ENCODE peak calls at places on chromosomes 11 and 22, in eight cellular contexts. E is H1, T is stomach, Z is testis, H is tibial nerve, V is heart left ventricle, W is prostate gland, G is suprapubic skin. X is an unnamed sample.

GRCh38 chr22:40407021-40407761 is 36.8 kb downstream of the SGSM3 start:
- DNase-seq in E (no peak), T (no peak), Z (no peak), H (no peak), V (no peak), W (no peak), G (no peak), X (no peak)

GRCh38 chr11:63906585-63906984 is 10.4 kb downstream of the RCOR2 start:
- DNase-seq in E (no peak), T (peak), Z (no peak), H (no peak), V (no peak), W (no peak), G (no peak), X (no peak)

GRCh38 chr11:116651757-116652237 is 121.0 kb downstream of the BUD13 start:
- DNase-seq in E (no peak), T (no peak), Z (no peak), H (no peak), V (no peak), W (no peak), G (no peak), X (no peak)

GRCh38 chr22:30636226-30637077 is 871 bp downstream of the SLC35E4 start:
- DNase-seq in E (no peak), T (peak), Z (no peak), H (no peak), V (no peak), W (peak), G (no peak), X (peak)

GRCh38 chr22:21766933-21767462 is 31.4 kb upstream of the YPEL1 start:
- DNase-seq in E (no peak), T (peak), Z (no peak), H (no peak), V (no peak), W (no peak), G (no peak), X (no peak)

GRCh38 chr11:57727185-57727584 is 14.1 kb upstream of the SELENOH start:
- DNase-seq in E (no peak), T (no peak), Z (no peak), H (no peak), V (no peak), W (no peak), G (no peak), X (no peak)

GRCh38 chr22:40979198-40979597 is 28.0 kb downstream of the RBX1 start:
- DNase-seq in E (no peak), T (no peak), Z (no peak), H (no peak), V (no peak), W (no peak), G (no peak), X (no peak)

GRCh38 chr11:113201055-113201818 is 113.1 kb upstream of the TTC12 start:
- DNase-seq in E (no peak), T (no peak), Z (peak), H (no peak), V (no peak), W (no peak), G (no peak), X (no peak)

GRCh38 chr11:85810521-85810870 is 445 bp downstream of the SYTL2 start:
- DNase-seq in E (no peak), T (no peak), Z (no peak), H (no peak), V (no peak), W (no peak), G (no peak), X (no peak)

GRCh38 chr11:10351768-10352641 is 47.1 kb downstream of the ADM start:
- DNase-seq in E (peak), T (peak), Z (no peak), H (no peak), V (peak), W (no peak), G (no peak), X (peak)

GRCh38 chr11:70014291-70014690 is 63.8 kb upstream of the ANO1 start:
- DNase-seq in E (no peak), T (no peak), Z (no peak), H (no peak), V (no peak), W (no peak), G (no peak), X (no peak)

GRCh38 chr11:44453871-44454270 is 111.6 kb upstream of the CD82 start:
- DNase-seq in E (no peak), T (no peak), Z (no peak), H (no peak), V (no peak), W (no peak), G (no peak), X (no peak)

GRCh38 chr11:5275369-5276110 is 5.8 kb upstream of the HBE1 start:
- DNase-seq in E (no peak), T (no peak), Z (no peak), H (no peak), V (no peak), W (no peak), G (no peak), X (no peak)

GRCh38 chr11:8233691-8234424 is 29.8 kb downstream of the LMO1 start:
- DNase-seq in E (no peak), T (no peak), Z (no peak), H (no peak), V (no peak), W (no peak), G (no peak), X (no peak)

GRCh38 chr22:44972363-44973083 is 37.3 kb downstream of the PHF21B start:
- DNase-seq in E (no peak), T (no peak), Z (no peak), H (no peak), V (no peak), W (peak), G (no peak), X (no peak)

DNA sequence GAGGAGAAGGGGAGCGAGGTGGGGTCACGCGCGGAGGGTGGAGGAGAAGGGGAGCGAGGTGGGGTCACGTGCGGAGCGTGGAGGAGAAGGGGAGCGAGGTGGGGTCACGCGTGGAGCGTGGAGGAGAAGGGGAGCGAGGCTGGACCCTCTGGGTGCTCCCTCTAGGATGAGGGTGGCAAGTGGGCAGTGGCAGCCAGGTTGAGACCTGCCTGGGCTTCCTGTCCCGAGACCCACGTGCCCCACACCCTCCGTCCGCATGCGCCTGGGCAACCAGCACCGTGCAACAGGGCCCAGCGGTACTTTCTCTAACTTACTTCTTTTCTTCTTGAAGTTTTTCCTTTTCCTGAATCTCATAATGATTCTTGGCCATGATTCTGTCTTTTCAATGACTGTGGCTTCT is 11.1 kb downstream of the MRPL21 start:
- DNase-seq in E (no peak), T (no peak), Z (no peak), H (no peak), V (no peak), W (no peak), G (no peak), X (no peak)
- TF ChIP-seq POLR2A in E (no peak), T (no peak), Z (no peak), H (no peak), V (no peak), W (no peak), G (no peak), X (no peak)

GRCh38 chr11:74949748-74950127 is 672 bp downstream of the SPCS2 start:
- DNase-seq in E (no peak), T (no peak), Z (no peak), H (no peak), V (no peak), W (no peak), G (no peak), X (no peak)

GRCh38 chr11:74951241-74951640 is 2.2 kb downstream of the SPCS2 start:
- DNase-seq in E (no peak), T (no peak), Z (no peak), H (no peak), V (no peak), W (no peak), G (no peak), X (no peak)

GRCh38 chr11:74950374-74950969 is 1.4 kb downstream of the SPCS2 start:
- DNase-seq in E (no peak), T (no peak), Z (no peak), H (no peak), V (no peak), W (no peak), G (no peak), X (no peak)

GRCh38 chr11:74948546-74948897 is 369 bp downstream of the XRRA1 start:
- DNase-seq in E (no peak), T (no peak), Z (no peak), H (no peak), V (no peak), W (no peak), G (no peak), X (no peak)

DNA sequence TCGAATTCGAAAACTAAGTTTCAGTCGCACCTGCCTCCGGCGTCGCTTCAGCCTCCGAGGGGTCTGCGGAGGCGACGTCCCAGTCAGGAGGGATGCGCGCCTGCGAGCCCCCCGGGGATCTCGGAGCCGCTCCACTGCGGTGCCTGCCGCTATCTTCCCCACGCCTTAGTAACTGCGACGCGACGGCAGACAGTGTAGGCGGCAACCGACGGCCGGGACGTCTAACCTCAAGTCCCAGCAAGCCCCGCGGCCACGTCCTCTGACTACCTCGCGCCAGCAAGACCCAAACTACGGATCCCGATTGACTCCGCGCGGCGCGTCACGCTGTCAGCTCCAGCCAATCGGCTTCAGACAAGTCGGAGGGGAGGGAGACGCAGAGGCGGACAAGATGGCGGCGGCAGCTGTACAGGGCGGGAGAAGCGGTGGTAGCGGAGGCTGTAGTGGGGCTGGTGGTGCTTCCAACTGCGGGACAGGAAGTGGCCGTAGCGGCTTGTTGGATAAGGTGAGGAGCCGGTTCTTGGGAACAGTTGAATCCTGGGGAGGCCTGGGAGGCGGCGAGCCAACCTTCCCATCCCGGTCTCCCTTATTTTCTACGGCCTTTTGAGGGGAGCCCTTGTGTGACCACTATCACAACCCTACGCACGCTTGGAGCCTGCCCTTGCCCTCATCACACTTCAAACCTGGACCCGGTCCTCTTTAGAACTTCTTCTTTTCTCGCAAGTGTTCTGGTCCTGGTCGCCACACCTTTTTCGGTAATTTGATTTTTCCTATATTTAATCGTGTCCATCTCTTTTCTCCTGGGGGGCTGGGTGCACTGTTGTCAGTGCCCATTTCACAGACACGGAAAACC is at the start of the genes SPCS2 and XRRA1:
- DNase-seq in E (peak), T (peak), Z (peak), H (peak), V (peak), W (peak), G (peak), X (peak)
- TF ChIP-seq POLR2A in E (peak), T (no peak), Z (no peak), H (peak), V (peak), W (peak), G (peak), X (peak)

GRCh38 chr11:79388201-79388600 is 52.6 kb downstream of the TENM4 start:
- DNase-seq in E (no peak), T (no peak), Z (no peak), H (no peak), V (no peak), W (no peak), G (no peak), X (no peak)
- TF ChIP-seq POLR2A in E (no peak), T (no peak), Z (no peak), H (no peak), V (no peak), W (no peak), G (no peak), X (no peak)

GRCh38 chr11:18106688-18107087 is 806 bp upstream of the SAAL1 start:
- DNase-seq in E (no peak), T (no peak), Z (no peak), H (no peak), V (no peak), W (no peak), G (no peak), X (no peak)
- TF ChIP-seq POLR2A in E (no peak), T (no peak), Z (no peak), H (no peak), V (no peak), W (no peak), G (no peak), X (no peak)

GRCh38 chr11:17351510-17352176 is at the start of gene NCR3LG1:
- DNase-seq in E (no peak), T (peak), Z (peak), H (peak), V (peak), W (peak), G (peak), X (peak)

GRCh38 chr11:17353228-17354021 is 1.8 kb downstream of the NCR3LG1 start:
- DNase-seq in E (no peak), T (peak), Z (peak), H (no peak), V (peak), W (peak), G (peak), X (peak)

GRCh38 chr11:17354070-17354924 is 2.7 kb downstream of the NCR3LG1 start:
- DNase-seq in E (no peak), T (peak), Z (peak), H (peak), V (no peak), W (peak), G (no peak), X (no peak)

GRCh38 chr11:17351171-17351509 is 460 bp upstream of the NCR3LG1 start:
- DNase-seq in E (no peak), T (no peak), Z (no peak), H (no peak), V (no peak), W (no peak), G (no peak), X (no peak)

GRCh38 chr11:17352925-17353227 is 1.3 kb downstream of the NCR3LG1 start:
- DNase-seq in E (no peak), T (peak), Z (peak), H (no peak), V (peak), W (peak), G (no peak), X (peak)
- TF ChIP-seq POLR2A in E (no peak), T (no peak), Z (no peak), H (no peak), V (no peak), W (no peak), G (no peak), X (no peak)

GRCh38 chr11:126355324-126355925 is at the start of gene ST3GAL4:
- DNase-seq in E (peak), T (peak), Z (peak), H (peak), V (peak), W (peak), G (peak), X (peak)
- TF ChIP-seq POLR2A in E (peak), T (no peak), Z (no peak), H (peak), V (no peak), W (no peak), G (no peak), X (peak)

GRCh38 chr22:25645964-25646363 is 81.5 kb downstream of the GRK3 start:
- DNase-seq in E (no peak), T (no peak), Z (no peak), H (no peak), V (no peak), W (no peak), G (no peak), X (no peak)

GRCh38 chr22:25641650-25642049 is 77.2 kb downstream of the GRK3 start:
- DNase-seq in E (no peak), T (no peak), Z (no peak), H (no peak), V (no peak), W (no peak), G (no peak), X (no peak)

GRCh38 chr22:25643232-25644000 is 78.9 kb downstream of the GRK3 start:
- DNase-seq in E (no peak), T (no peak), Z (no peak), H (no peak), V (no peak), W (no peak), G (no peak), X (no peak)

GRCh38 chr22:25644122-25644521 is 79.6 kb downstream of the GRK3 start:
- DNase-seq in E (no peak), T (no peak), Z (no peak), H (no peak), V (no peak), W (no peak), G (no peak), X (no peak)

GRCh38 chr22:25645266-25645665 is 80.8 kb downstream of the GRK3 start:
- DNase-seq in E (no peak), T (no peak), Z (no peak), H (no peak), V (no peak), W (no peak), G (no peak), X (no peak)
- TF ChIP-seq POLR2A in E (no peak), T (no peak), Z (no peak), H (no peak), V (no peak), W (no peak), G (no peak), X (no peak)

DNA sequence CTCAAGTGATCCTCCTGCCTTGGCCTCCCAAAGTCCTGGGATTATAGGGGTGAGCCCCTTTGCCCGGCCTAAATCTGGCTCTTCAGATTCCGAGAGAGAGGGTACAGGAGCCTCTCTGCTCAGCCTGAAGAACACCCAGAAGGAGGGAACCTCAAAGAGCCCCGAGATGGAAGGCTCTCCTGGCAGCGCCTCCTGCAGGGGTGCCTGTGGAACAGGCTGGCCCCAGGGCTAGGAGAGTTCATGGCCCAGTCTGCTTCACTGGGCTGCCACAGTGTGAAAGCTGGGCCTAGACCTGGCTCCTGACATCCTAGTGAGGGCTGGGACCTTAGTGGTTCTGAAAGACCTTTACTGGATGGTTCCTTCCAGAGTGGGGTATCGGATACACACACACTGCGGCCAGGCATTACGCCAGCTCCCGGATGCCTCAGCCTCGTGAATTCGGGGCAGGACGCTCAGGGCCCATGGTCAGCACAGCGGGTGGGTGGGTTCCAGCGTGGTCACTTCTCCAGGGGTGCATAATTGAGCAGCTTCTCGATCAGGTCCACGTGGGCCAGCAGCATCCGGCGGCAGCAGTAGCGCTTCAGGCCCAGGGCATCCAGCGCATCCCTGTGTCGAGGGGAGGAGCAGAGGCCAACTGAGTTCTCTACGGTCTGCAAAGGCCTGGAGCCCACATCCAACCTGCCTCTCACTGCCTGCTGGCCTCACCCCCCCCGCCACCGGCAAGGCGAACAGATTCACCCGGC is 2.3 kb downstream of the POLR2L start:
- DNase-seq in E (no peak), T (no peak), Z (no peak), H (no peak), V (no peak), W (no peak), G (no peak), X (no peak)
- TF ChIP-seq POLR2A in E (no peak), T (no peak), Z (no peak), H (no peak), V (no peak), W (no peak), G (no peak), X (no peak)

GRCh38 chr11:65546217-65546958 is 11.8 kb downstream of the LTBP3 start:
- DNase-seq in E (no peak), T (peak), Z (peak), H (peak), V (peak), W (peak), G (peak), X (peak)
- TF ChIP-seq POLR2A in E (no peak), T (no peak), Z (no peak), H (no peak), V (no peak), W (peak), G (no peak), X (peak)

GRCh38 chr11:747176-748006 is at the start of gene TALDO1:
- DNase-seq in E (peak), T (peak), Z (peak), H (peak), V (peak), W (peak), G (peak), X (peak)
- TF ChIP-seq POLR2A in E (peak), T (no peak), Z (peak), H (peak), V (no peak), W (peak), G (peak), X (peak)